ENCODE peak calls at places on chromosomes 4 and X, in ten cellular contexts. L is CD8-positive, alpha-beta T cell; H is heart right ventricle; U is pancreas; T is left lung; I is lower leg skin; D is right cardiac atrium; Q is cardiac muscle cell; N is brain microvascular endothelial cell; V is upper lobe of right lung. Y is an unnamed sample.

GRCh38 chr4:39591290-39591689 is 47.4 kb downstream of the SMIM14 start:
- DNase-seq in I (no peak), L (no peak), T (no peak), H (no peak), N (no peak), V (no peak), U (no peak), D (no peak), Q (peak; percentile 47), Y (peak; percentile 23)

GRCh38 chr4:75432683-75433082 is 81.5 kb downstream of the RCHY1 start:
- DNase-seq in T (no peak), I (no peak), L (no peak), H (no peak), V (no peak), D (no peak), Q (peak; percentile 22), N (peak; percentile 9), U (no peak), Y (peak; percentile 32)

GRCh38 chr4:4216668-4217067 is 10.1 kb downstream of the OTOP1 start:
- DNase-seq in D (no peak), H (no peak), U (no peak), I (no peak), V (no peak), L (no peak), Q (peak; percentile 26), T (no peak), N (peak; percentile 67), Y (no peak)

GRCh38 chrX:153441981-153442380 is 3.9 kb downstream of the TREX2 start:
- DNase-seq in V (no peak), N (no peak), T (no peak), U (no peak), H (no peak), D (no peak), Q (no peak), I (no peak), L (no peak), Y (no peak)

GRCh38 chrX:154840856-154841255 is 6.4 kb upstream of the SMIM9 start:
- DNase-seq in N (peak; percentile 25), U (no peak), H (no peak), T (no peak), Q (peak; percentile 75), L (no peak), V (no peak), D (no peak), I (no peak), Y (peak; percentile 47)

GRCh38 chr4:112552668-112553067 is 36.7 kb upstream of the NEUROG2 start:
- DNase-seq in Q (peak; percentile 20), V (no peak), L (no peak), U (no peak), T (no peak), N (peak; percentile 37), D (no peak), H (no peak), I (no peak), Y (no peak)

GRCh38 chrX:95071052-95071451 is 1397.0 kb downstream of the FAM133A start:
- DNase-seq in U (no peak), T (no peak), H (no peak), N (no peak), Q (peak; percentile 2), V (no peak), D (no peak), I (no peak), L (no peak), Y (no peak)

GRCh38 chr4:187480146-187481145 is 515.1 kb upstream of the ZFP42 start:
- DNase-seq in N (peak; percentile 85), D (no peak), V (no peak), H (no peak), Q (peak; percentile 2), T (no peak), I (no peak), L (no peak), U (no peak), Y (no peak)

GRCh38 chr4:111595456-111595855 is 549.8 kb upstream of the FAM241A start:
- DNase-seq in T (no peak), D (no peak), L (no peak), N (no peak), Q (no peak), U (no peak), I (no peak), V (no peak), H (no peak), Y (no peak)

GRCh38 chr4:110155632-110156031 is 42.8 kb downstream of the ELOVL6 start:
- DNase-seq in L (no peak), T (no peak), I (no peak), N (no peak), H (no peak), Q (no peak), U (no peak), D (no peak), V (no peak), Y (no peak)

GRCh38 chrX:136863826-136864225 is 16.7 kb downstream of the RBMX start:
- DNase-seq in L (no peak), N (no peak), D (no peak), Q (no peak), I (no peak), H (no peak), V (no peak), U (no peak), T (no peak), Y (no peak)

GRCh38 chr4:139331185-139331584 is 28.9 kb upstream of the NDUFC1 start:
- DNase-seq in V (no peak), Q (peak; percentile 14), N (no peak), T (no peak), L (no peak), U (no peak), H (no peak), I (no peak), D (no peak), Y (no peak)

GRCh38 chr4:160414516-160414915 is 1311.6 kb downstream of the RAPGEF2 start:
- DNase-seq in U (no peak), Q (no peak), V (no peak), T (no peak), L (no peak), D (no peak), N (no peak), H (no peak), I (no peak), Y (no peak)

GRCh38 chrX:136030357-136031225 is 45.4 kb downstream of the SLC9A6 start:
- DNase-seq in T (no peak), Q (peak; percentile 62), L (no peak), U (no peak), H (peak; percentile 41), D (peak; percentile 74), I (peak; percentile 21), V (no peak), N (peak; percentile 74), Y (no peak)

GRCh38 chr4:101066586-101066985 is 280.7 kb downstream of the PPP3CA start:
- DNase-seq in U (no peak), I (no peak), T (no peak), D (no peak), Q (no peak), L (no peak), V (no peak), H (no peak), N (no peak), Y (peak; percentile 26)

GRCh38 chrX:150694738-150695410 is 1.7 kb downstream of the MTMR1 start:
- DNase-seq in I (no peak), L (peak; percentile 11), T (no peak), D (no peak), N (no peak), H (no peak), U (no peak), V (no peak), Q (no peak), Y (no peak)

GRCh38 chr4:86901864-86902263 is 9.6 kb upstream of the C4orf36 start:
- DNase-seq in Q (no peak), T (no peak), H (no peak), I (no peak), V (no peak), D (no peak), L (no peak), N (no peak), U (no peak), Y (no peak)

GRCh38 chr4:76806336-76806735 is 91.6 kb downstream of the SOWAHB start:
- DNase-seq in L (no peak), V (no peak), Q (peak; percentile 83), I (no peak), D (no peak), H (no peak), U (no peak), N (peak; percentile 33), T (no peak), Y (no peak)

GRCh38 chr4:164683040-164683439 is 70.9 kb upstream of the SMIM31 start:
- DNase-seq in L (no peak), Q (no peak), N (no peak), I (no peak), T (no peak), H (no peak), D (no peak), U (no peak), V (no peak), Y (no peak)

GRCh38 chr4:184289179-184289535 is 71.5 kb upstream of the ENPP6 start:
- DNase-seq in N (no peak), V (no peak), H (no peak), U (no peak), T (no peak), Q (no peak), L (no peak), D (no peak), I (no peak), Y (no peak)

GRCh38 chr4:132646186-132646585 is 502.9 kb upstream of the PCDH10 start:
- DNase-seq in U (no peak), H (no peak), N (no peak), I (no peak), T (no peak), L (no peak), V (no peak), D (no peak), Q (no peak), Y (no peak)

GRCh38 chr4:15809058-15809457 is 30.9 kb downstream of the CD38 start:
- DNase-seq in I (no peak), D (no peak), T (no peak), H (no peak), V (no peak), L (no peak), N (no peak), U (no peak), Q (no peak), Y (no peak)
- H3K4me3 ChIP-seq in I (no peak overlapping the region), D (no peak overlapping the region), T (peak overlapping the region; percentile 1), H (peak overlapping the region; percentile 16), V (no peak overlapping the region), L (no peak overlapping the region), N (no peak overlapping the region), U (no peak overlapping the region), Q (no peak overlapping the region), Y (no peak overlapping the region)

GRCh38 chrX:56233100-56233499 is 944 bp downstream of the KLF8 start:
- DNase-seq in I (no peak), D (peak; percentile 57), L (no peak), U (no peak), V (peak; percentile 48), Q (no peak), T (no peak), H (no peak), N (no peak), Y (no peak)
- H3K4me3 ChIP-seq in I (peak overlapping the region; percentile 25), D (peak overlapping the region; percentile 96), L (peak overlapping the region; percentile 43), U (no peak overlapping the region), V (peak overlapping the region; percentile 62), Q (peak overlapping the region; percentile 26), T (peak overlapping the region; percentile 45), H (peak overlapping the region; percentile 61), N (no peak overlapping the region), Y (no peak overlapping the region)

GRCh38 chr4:85496146-85496849 is 21.3 kb downstream of the ARHGAP24 start:
- DNase-seq in L (no peak), N (peak; percentile 2), U (no peak), T (no peak), H (no peak), D (no peak), V (no peak), Q (peak; percentile 62), I (no peak), Y (no peak)
- H3K4me3 ChIP-seq in L (no peak overlapping the region), N (no peak overlapping the region), U (no peak overlapping the region), T (no peak overlapping the region), H (no peak overlapping the region), D (no peak overlapping the region), V (no peak overlapping the region), Q (no peak overlapping the region), I (no peak overlapping the region), Y (no peak overlapping the region)

GRCh38 chrX:141714680-141715079 is 16.1 kb upstream of the SPANXD start:
- DNase-seq in L (no peak), N (no peak), U (no peak), T (no peak), I (no peak), D (no peak), V (no peak), H (no peak), Q (no peak), Y (no peak)
- H3K4me3 ChIP-seq in L (no peak overlapping the region), N (no peak overlapping the region), U (no peak overlapping the region), T (no peak overlapping the region), I (no peak overlapping the region), D (no peak overlapping the region), V (no peak overlapping the region), H (no peak overlapping the region), Q (no peak overlapping the region), Y (no peak overlapping the region)

Y was measured in Jurkat, Clone E6-1.